ENCODE peak calls at places on chromosomes 4 and X, in five cellular contexts. O is CD4-positive, alpha-beta memory T cell; Y is PC-3; Z is A549; R is iPS DF 6.9. I is an unnamed sample.

GRCh38 chrX:125681507-125681906 is 361.8 kb downstream of the TEX13C start:
- DNase-seq in O (no peak), Y (no peak), Z (no peak), R (no peak), I (no peak)

GRCh38 chr4:118287691-118288090 is 65.1 kb downstream of the PRSS12 start:
- DNase-seq in O (no peak), Y (peak; percentile 14), Z (no peak), R (no peak), I (no peak)

GRCh38 chr4:98557497-98557896 is 100.9 kb downstream of the TSPAN5 start:
- DNase-seq in O (no peak), Y (peak; percentile 60), Z (peak; percentile 52), R (no peak), I (no peak)

GRCh38 chr4:163165217-163166017 is 1.3 kb downstream of the NAF1 start:
- DNase-seq in O (no peak), Y (no peak), Z (no peak), R (no peak), I (no peak)

GRCh38 chr4:84894621-84895020 is 71.9 kb downstream of the WDFY3 start:
- DNase-seq in O (no peak), Y (no peak), Z (no peak), R (no peak), I (no peak)

GRCh38 chrX:22340022-22340616 is 67.4 kb downstream of the CBLL2 start:
- DNase-seq in O (no peak), Y (no peak), Z (no peak), R (no peak), I (no peak)

GRCh38 chr4:20341121-20341758 is 89.5 kb downstream of the SLIT2 start:
- DNase-seq in O (no peak), Y (no peak), Z (no peak), R (no peak), I (no peak)

GRCh38 chrX:109997786-109998452 is 5.0 kb upstream of the TMEM164 start:
- DNase-seq in O (no peak), Y (peak; percentile 19), Z (no peak), R (no peak), I (no peak)

GRCh38 chr4:87089368-87089767 is 131.1 kb downstream of the KLHL8 start:
- DNase-seq in O (no peak), Y (peak; percentile 41), Z (no peak), R (no peak), I (no peak)

GRCh38 chr4:76090241-76090691 is 15.8 kb downstream of the ART3 start:
- DNase-seq in O (peak; percentile 6), Y (no peak), Z (no peak), R (no peak), I (no peak)

GRCh38 chr4:138050601-138051000 is 191.5 kb downstream of the SLC7A11 start:
- DNase-seq in O (no peak), Y (no peak), Z (no peak), R (no peak), I (no peak)

GRCh38 chr4:81142744-81143143 is 72.3 kb downstream of the PRKG2 start:
- DNase-seq in O (no peak), Y (no peak), Z (no peak), R (no peak), I (no peak)

GRCh38 chr4:130563185-130563890 is 1467.4 kb downstream of the C4orf33 start:
- DNase-seq in O (no peak), Y (peak; percentile 49), Z (peak; percentile 70), R (peak; percentile 43), I (no peak)

GRCh38 chr4:80532674-80533333 is 197.3 kb downstream of the CFAP299 start:
- DNase-seq in O (no peak), Y (no peak), Z (no peak), R (no peak), I (no peak)

GRCh38 chr4:22191565-22192301 is 243.2 kb upstream of the KCNIP4 start:
- DNase-seq in O (no peak), Y (no peak), Z (no peak), R (no peak), I (no peak)

GRCh38 chr4:22192302-22192645 is 243.7 kb upstream of the KCNIP4 start:
- DNase-seq in O (no peak), Y (no peak), Z (no peak), R (no peak), I (no peak)

GRCh38 chr4:22190855-22191254 is 242.3 kb upstream of the KCNIP4 start:
- DNase-seq in O (no peak), Y (peak; percentile 93), Z (no peak), R (no peak), I (no peak)

GRCh38 chr4:22187203-22187835 is 238.7 kb upstream of the KCNIP4 start:
- DNase-seq in O (no peak), Y (peak; percentile 45), Z (no peak), R (no peak), I (no peak)
- H3K27ac ChIP-seq in O (no peak overlapping the region), Y (no peak overlapping the region), Z (no peak overlapping the region), R (no peak overlapping the region), I (no peak overlapping the region)

GRCh38 chrX:53266175-53266574 is 15.2 kb downstream of the IQSEC2 start:
- DNase-seq in O (no peak), Y (peak; percentile 51), Z (peak; percentile 65), R (no peak), I (no peak)
- H3K27ac ChIP-seq in O (no peak overlapping the region), Y (peak overlapping the region; percentile 98), Z (peak overlapping the region; percentile 99), R (no peak overlapping the region), I (no peak overlapping the region)

GRCh38 chr4:148145475-148145874 is 296.7 kb downstream of the NR3C2 start:
- DNase-seq in O (no peak), Y (no peak), Z (no peak), R (no peak), I (no peak)
- H3K27ac ChIP-seq in O (no peak overlapping the region), Y (no peak overlapping the region), Z (no peak overlapping the region), R (no peak overlapping the region), I (no peak overlapping the region)

DNA sequence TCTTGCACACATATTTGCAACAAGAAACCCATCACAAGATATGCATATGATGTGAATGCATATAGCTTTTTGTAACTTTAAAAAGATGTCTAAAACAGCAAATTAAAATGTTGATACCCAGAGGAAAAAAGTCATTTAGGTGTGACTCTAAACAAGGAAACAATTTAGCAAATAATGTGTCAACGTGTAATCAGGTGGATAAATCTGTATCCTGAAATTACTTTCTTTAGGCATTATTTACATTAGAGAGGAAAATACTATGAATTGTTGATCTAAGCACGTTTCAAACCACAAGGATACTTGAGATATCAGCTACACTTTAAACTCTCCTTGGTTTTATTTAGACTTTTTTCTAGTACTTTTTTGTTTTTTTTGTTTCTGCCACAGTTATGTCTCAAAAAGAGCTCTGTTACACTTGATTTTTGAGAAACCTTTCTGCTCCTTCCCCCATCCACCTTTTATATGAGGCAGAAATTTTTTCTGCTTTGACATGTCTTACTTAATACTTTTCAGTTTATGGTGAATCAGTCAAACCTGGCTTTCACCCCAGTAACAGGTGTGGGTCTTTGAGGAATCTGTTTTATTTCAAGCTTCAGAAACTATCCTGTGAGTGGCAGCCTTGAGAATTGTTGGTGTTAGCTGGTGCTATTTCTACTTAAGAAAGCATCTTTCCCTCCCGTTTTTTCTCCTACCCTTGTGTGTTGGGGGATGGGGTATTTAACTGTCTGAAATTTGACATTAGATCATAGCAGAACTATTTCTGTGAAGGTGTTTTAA is 1.9 kb downstream of the NPNT start:
- DNase-seq in O (no peak), Y (peak; percentile 58), Z (no peak), R (no peak), I (no peak)
- H3K27ac ChIP-seq in O (no peak overlapping the region), Y (peak overlapping the region; percentile 41), Z (no peak overlapping the region), R (no peak overlapping the region), I (no peak overlapping the region)

GRCh38 chrX:132041016-132041415 is 17.9 kb downstream of the STK26 start:
- DNase-seq in O (no peak), Y (peak; percentile 61), Z (no peak), R (no peak), I (no peak)

GRCh38 chrX:132045456-132045855 is 22.4 kb downstream of the STK26 start:
- DNase-seq in O (no peak), Y (no peak), Z (no peak), R (no peak), I (no peak)

GRCh38 chrX:132046533-132046932 is 23.4 kb downstream of the STK26 start:
- DNase-seq in O (no peak), Y (no peak), Z (no peak), R (no peak), I (no peak)

GRCh38 chrX:132043977-132044376 is 20.9 kb downstream of the STK26 start:
- DNase-seq in O (no peak), Y (no peak), Z (no peak), R (no peak), I (no peak)

DNA sequence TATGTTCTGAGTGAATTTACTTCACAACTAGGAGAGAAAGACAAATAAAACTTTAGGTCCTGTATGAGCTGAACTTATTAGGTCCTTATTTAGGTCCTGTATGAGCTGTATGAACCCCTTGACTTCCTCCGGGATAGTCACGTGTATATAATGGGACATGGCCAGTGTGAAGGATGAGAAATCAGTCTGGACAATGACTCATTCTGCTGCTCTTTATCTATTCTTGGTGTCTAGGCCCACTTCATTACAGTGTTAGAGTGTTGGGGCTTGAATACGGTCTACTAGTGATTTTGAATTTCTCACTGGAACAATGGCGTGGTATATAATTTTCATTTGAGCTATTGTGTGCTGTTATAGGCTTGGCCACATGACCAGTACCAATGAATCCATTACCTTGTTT is 21.9 kb downstream of the STK26 start:
- DNase-seq in O (no peak), Y (no peak), Z (no peak), R (no peak), I (no peak)
- H3K27ac ChIP-seq in O (no peak overlapping the region), Y (no peak overlapping the region), Z (no peak overlapping the region), R (no peak overlapping the region), I (no peak overlapping the region)

GRCh38 chrX:12804655-12805054 is 13.4 kb downstream of the PRPS2 start:
- DNase-seq in O (no peak), Y (peak; percentile 70), Z (no peak), R (no peak), I (no peak)
- H3K27ac ChIP-seq in O (no peak overlapping the region), Y (peak overlapping the region; percentile 64), Z (no peak overlapping the region), R (no peak overlapping the region), I (no peak overlapping the region)

DNA sequence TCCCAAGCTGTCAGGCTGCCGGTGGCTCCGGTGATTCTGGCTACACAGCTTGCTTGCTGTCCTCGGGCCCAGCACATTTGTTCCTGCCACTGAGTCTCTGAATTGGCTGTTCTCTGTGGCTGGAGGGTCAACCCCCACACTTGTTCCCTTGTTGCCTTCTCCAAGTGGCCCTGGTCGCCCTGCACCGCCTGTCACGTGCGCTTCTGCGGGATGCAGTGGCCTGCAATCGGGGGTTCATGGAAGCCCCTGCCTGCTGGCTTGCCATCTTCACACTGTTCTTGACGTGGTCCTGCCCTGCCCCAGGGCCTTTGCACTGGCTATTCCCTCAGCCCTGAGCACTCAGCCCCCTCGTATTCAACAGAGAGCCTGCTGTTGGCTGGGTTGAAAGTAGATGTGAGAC is 8.1 kb downstream of the CLCN4 start:
- DNase-seq in O (no peak), Y (no peak), Z (no peak), R (no peak), I (no peak)
- H3K27ac ChIP-seq in O (no peak overlapping the region), Y (no peak overlapping the region), Z (no peak overlapping the region), R (no peak overlapping the region), I (no peak overlapping the region)